ENCODE peak calls at places on chromosomes 16 and 17, in ten cellular contexts. S is lower leg skin; I is NCI-H748 treated with DMSO at 0.1 percent for 48 hours; X is transverse colon; Y is Ammon's horn; A is testis; K is activated CD4-positive, alpha-beta T cell treated with anti-CD3 and anti-CD28 coated beads, Interleukin-2, amount 10 ng/mL, durations not matched to agents 7 days and 5 days; M is T-helper 9 cell; P is epithelial cell of esophagus; N is hepatic stellate cell. E is an unnamed sample.
A peak's percentile ranks its signal among the peaks of the same experiment; 100 is the strongest.

GRCh38 chr16:78720416-78720815 is 621.0 kb downstream of the WWOX start:
- DNase-seq in P (no peak), M (no peak), X (no peak), I (no peak), A (no peak), N (no peak), K (no peak), Y (no peak), S (no peak), E (no peak)

GRCh38 chr16:1474796-1475551 is at the start of gene CLCN7:
- DNase-seq in M (peak; percentile 84), S (peak; percentile 90), N (peak; percentile 97), A (peak; percentile 92), K (peak; percentile 89), Y (peak; percentile 82), I (peak; percentile 10), X (peak; percentile 93), P (peak; percentile 91), E (peak; percentile 93)

GRCh38 chr17:78043031-78043430 is 84.5 kb downstream of the TNRC6C start:
- DNase-seq in I (no peak), A (no peak), S (no peak), N (no peak), K (no peak), M (no peak), P (no peak), X (no peak), Y (no peak), E (no peak)

GRCh38 chr16:55021595-55022475 is 91.2 kb downstream of the IRX5 start:
- DNase-seq in Y (no peak), X (peak; percentile 13), I (peak; percentile 20), N (no peak), A (no peak), P (peak; percentile 47), K (no peak), M (no peak), S (no peak), E (no peak)

GRCh38 chr17:10198509-10199249 is at the start of gene GAS7:
- DNase-seq in Y (peak; percentile 44), I (no peak), S (no peak), A (peak; percentile 75), P (no peak), K (peak; percentile 67), N (no peak), M (no peak), X (peak; percentile 41), E (peak; percentile 72)

GRCh38 chr16:67435758-67436164 is 4.8 kb downstream of the HSD11B2 start:
- DNase-seq in I (no peak), P (no peak), S (no peak), A (no peak), K (no peak), X (no peak), M (no peak), N (no peak), Y (no peak), E (no peak)

GRCh38 chr17:39916918-39917317 is 1.5 kb downstream of the GSDMB start:
- DNase-seq in P (no peak), N (no peak), X (no peak), I (no peak), M (no peak), S (no peak), A (no peak), K (no peak), Y (no peak), E (no peak)

GRCh38 chr17:34714475-34715410 is 135.4 kb downstream of the TMEM132E start:
- DNase-seq in Y (no peak), A (no peak), M (no peak), N (no peak), P (no peak), I (no peak), S (no peak), K (no peak), X (no peak), E (no peak)

GRCh38 chr17:68377771-68378201 is 79.5 kb downstream of the WIPI1 start:
- DNase-seq in S (no peak), N (no peak), A (peak; percentile 14), Y (no peak), P (no peak), X (no peak), M (no peak), I (no peak), K (no peak), E (no peak)

E was measured in ovary.